ENCODE peak calls at places on chromosomes 12 and 14, in nine cellular contexts. R, T, M, S, I, Q, O, J and W are unnamed samples.

GRCh38 chr12:1592444-1593231 is 1.7 kb downstream of the FBXL14 start:
- DNase-seq in R (no peak), T (peak), M (peak), S (no peak), I (no peak), Q (no peak), O (no peak), J (peak), W (peak)

GRCh38 chr12:123148223-123148622 is 2.7 kb downstream of the PITPNM2 start:
- DNase-seq in R (no peak), T (no peak), M (no peak), S (no peak), I (no peak), Q (no peak), O (no peak), J (no peak), W (no peak)

GRCh38 chr14:93537962-93538361 is 107.2 kb downstream of the UNC79 start:
- DNase-seq in R (no peak), T (no peak), M (no peak), S (no peak), I (no peak), Q (no peak), O (no peak), J (no peak), W (no peak)

GRCh38 chr14:96184737-96185136 is 19.9 kb upstream of the BDKRB2 start:
- DNase-seq in R (peak), T (no peak), M (no peak), S (no peak), I (no peak), Q (no peak), O (peak), J (no peak), W (no peak)

GRCh38 chr12:115451785-115452736 is 768.1 kb upstream of the TBX3 start:
- DNase-seq in R (no peak), T (peak), M (peak), S (no peak), I (no peak), Q (no peak), O (no peak), J (no peak), W (peak)

GRCh38 chr12:103444983-103445382 is 50.8 kb downstream of the C12orf42 start:
- DNase-seq in R (no peak), T (no peak), M (no peak), S (no peak), I (no peak), Q (no peak), O (no peak), J (no peak), W (no peak)

GRCh38 chr12:50642035-50642451 is 121.9 kb upstream of the ATF1 start:
- DNase-seq in R (peak), T (no peak), M (no peak), S (no peak), I (no peak), Q (peak), O (no peak), J (no peak), W (no peak)

GRCh38 chr12:25723921-25724491 is 170.9 kb upstream of the LMNTD1 start:
- DNase-seq in R (peak), T (no peak), M (no peak), S (no peak), I (no peak), Q (no peak), O (peak), J (no peak), W (no peak)

GRCh38 chr14:21084988-21085853 is 13.2 kb downstream of the ZNF219 start:
- DNase-seq in R (no peak), T (no peak), M (peak), S (no peak), I (no peak), Q (no peak), O (peak), J (no peak), W (no peak)

GRCh38 chr12:3179731-3180130 is 102.6 kb downstream of the TSPAN9 start:
- DNase-seq in R (no peak), T (no peak), M (no peak), S (no peak), I (no peak), Q (no peak), O (no peak), J (no peak), W (no peak)

GRCh38 chr12:132597333-132598283 is 12.8 kb downstream of the LRCOL1 start:
- DNase-seq in R (no peak), T (no peak), M (peak), S (no peak), I (no peak), Q (peak), O (no peak), J (no peak), W (no peak)

GRCh38 chr14:92635031-92635430 is 113.4 kb downstream of the LGMN start:
- DNase-seq in R (no peak), T (no peak), M (no peak), S (no peak), I (no peak), Q (no peak), O (no peak), J (no peak), W (no peak)

GRCh38 chr12:124506145-124506831 is 61.1 kb downstream of the NCOR2 start:
- DNase-seq in R (no peak), T (no peak), M (peak), S (no peak), I (no peak), Q (no peak), O (peak), J (no peak), W (no peak)

GRCh38 chr14:88834883-88835431 is 10.5 kb downstream of the TTC8 start:
- DNase-seq in R (peak), T (no peak), M (no peak), S (no peak), I (no peak), Q (no peak), O (peak), J (no peak), W (no peak)

GRCh38 chr12:63898764-63899337 is 54.4 kb downstream of the SRGAP1 start:
- DNase-seq in R (no peak), T (no peak), M (no peak), S (no peak), I (no peak), Q (no peak), O (no peak), J (no peak), W (no peak)

GRCh38 chr14:47722929-47723693 is 47.7 kb upstream of the MDGA2 start:
- DNase-seq in R (no peak), T (no peak), M (no peak), S (no peak), I (no peak), Q (no peak), O (no peak), J (no peak), W (no peak)

GRCh38 chr12:15532364-15532977 is 210.2 kb downstream of the PTPRO start:
- DNase-seq in R (peak), T (peak), M (no peak), S (peak), I (no peak), Q (peak), O (peak), J (peak), W (peak)

GRCh38 chr12:92096346-92097136 is 49.1 kb downstream of the BTG1 start:
- DNase-seq in R (no peak), T (no peak), M (no peak), S (no peak), I (no peak), Q (no peak), O (no peak), J (no peak), W (no peak)

GRCh38 chr14:102737402-102738372 is 39.6 kb upstream of the TRAF3 start:
- DNase-seq in R (no peak), T (no peak), M (no peak), S (no peak), I (no peak), Q (no peak), O (no peak), J (no peak), W (no peak)

GRCh38 chr14:101727611-101728010 is 33.9 kb upstream of the PPP2R5C start:
- DNase-seq in R (no peak), T (no peak), M (no peak), S (no peak), I (no peak), Q (no peak), O (no peak), J (no peak), W (no peak)

GRCh38 chr14:105126126-105126969 is 42.2 kb downstream of the JAG2 start:
- DNase-seq in R (no peak), T (no peak), M (no peak), S (no peak), I (no peak), Q (no peak), O (no peak), J (no peak), W (no peak)

GRCh38 chr12:75585309-75585708 is 73.9 kb upstream of the KRR1 start:
- DNase-seq in R (peak), T (no peak), M (no peak), S (no peak), I (no peak), Q (peak), O (peak), J (no peak), W (no peak)

GRCh38 chr14:34181308-34181707 is 230.4 kb upstream of the EGLN3 start:
- DNase-seq in R (no peak), T (no peak), M (no peak), S (no peak), I (no peak), Q (no peak), O (no peak), J (no peak), W (peak)

GRCh38 chr12:11717533-11717961 is 68.1 kb downstream of the ETV6 start:
- DNase-seq in R (no peak), T (no peak), M (no peak), S (no peak), I (no peak), Q (no peak), O (no peak), J (no peak), W (no peak)

GRCh38 chr12:12943589-12944260 is 8.2 kb downstream of the GPRC5D start:
- DNase-seq in R (peak), T (no peak), M (no peak), S (no peak), I (no peak), Q (no peak), O (peak), J (no peak), W (no peak)

GRCh38 chr12:68536885-68537284 is 73.8 kb upstream of the RAP1B start:
- DNase-seq in R (no peak), T (no peak), M (no peak), S (no peak), I (no peak), Q (no peak), O (no peak), J (no peak), W (no peak)

GRCh38 chr12:107435072-107435471 is 250.5 kb upstream of the PWP1 start:
- DNase-seq in R (no peak), T (no peak), M (no peak), S (no peak), I (no peak), Q (no peak), O (no peak), J (no peak), W (no peak)

GRCh38 chr14:76055330-76055729 is 69.8 kb downstream of the IFT43 start:
- DNase-seq in R (no peak), T (no peak), M (no peak), S (no peak), I (no peak), Q (no peak), O (no peak), J (no peak), W (no peak)

GRCh38 chr12:31843399-31844095 is 114.7 kb upstream of the AMN1 start:
- DNase-seq in R (no peak), T (no peak), M (no peak), S (no peak), I (no peak), Q (no peak), O (no peak), J (no peak), W (no peak)

GRCh38 chr14:21068521-21069387 is 1.4 kb upstream of the ARHGEF40 start:
- DNase-seq in R (no peak), T (peak), M (peak), S (no peak), I (no peak), Q (peak), O (peak), J (no peak), W (peak)

GRCh38 chr12:103495158-103495782 is 498 bp downstream of the C12orf42 start:
- DNase-seq in R (no peak), T (peak), M (no peak), S (no peak), I (no peak), Q (peak), O (no peak), J (peak), W (peak)

GRCh38 chr12:29309320-29309902 is 71.6 kb downstream of the ERGIC2 start:
- DNase-seq in R (no peak), T (no peak), M (no peak), S (no peak), I (no peak), Q (peak), O (peak), J (no peak), W (no peak)

GRCh38 chr12:93419388-93420034 is 22.2 kb downstream of the UBE2N start:
- DNase-seq in R (peak), T (no peak), M (no peak), S (no peak), I (no peak), Q (peak), O (peak), J (no peak), W (peak)

GRCh38 chr12:116092162-116092561 is 185.3 kb downstream of the MED13L start:
- DNase-seq in R (no peak), T (no peak), M (no peak), S (no peak), I (no peak), Q (no peak), O (no peak), J (no peak), W (no peak)

GRCh38 chr14:88044782-88045446 is 40.0 kb downstream of the GPR65 start:
- DNase-seq in R (no peak), T (no peak), M (no peak), S (no peak), I (no peak), Q (peak), O (no peak), J (no peak), W (no peak)

GRCh38 chr12:31117203-31118011 is 43.7 kb downstream of the DDX11 start:
- DNase-seq in R (no peak), T (peak), M (no peak), S (no peak), I (no peak), Q (peak), O (peak), J (peak), W (peak)

GRCh38 chr12:109241936-109242335 is 67.1 kb downstream of the FOXN4 start:
- DNase-seq in R (no peak), T (no peak), M (no peak), S (no peak), I (no peak), Q (no peak), O (no peak), J (no peak), W (no peak)